ENCODE peak calls at places on chromosomes 1 and 21, in eight cellular contexts. F is hypothalamus; M is transverse colon; V is naive thymus-derived CD4-positive, alpha-beta T cell; E is stimulated activated CD8-positive, alpha-beta memory T cell treated with anti-CD3 and anti-CD28 coated beads, Interleukin-2, amount 100 ng/mL, for 48 hours; O is neural progenitor cell; T is central memory CD4-positive, alpha-beta T cell; K is MG63. Z is an unnamed sample.
A peak's percentile ranks its signal among the peaks of the same experiment; 100 is the strongest.

GRCh38 chr1:161092621-161093028 is 3.3 kb upstream of the NECTIN4 start:
- DNase-seq in F (no peak), M (no peak), V (no peak), E (no peak), O (no peak), T (no peak), K (peak; percentile 47), Z (no peak)

GRCh38 chr21:41169701-41170100 is 1.7 kb downstream of the BACE2 start:
- DNase-seq in F (no peak), M (no peak), V (no peak), E (no peak), O (no peak), T (no peak), K (no peak), Z (no peak)

GRCh38 chr1:162951553-162952315 is 90.8 kb upstream of the CCDC190 start:
- DNase-seq in F (no peak), M (no peak), V (no peak), E (no peak), O (no peak), T (no peak), K (no peak), Z (peak; percentile 5)

GRCh38 chr1:247358920-247359319 is 27.3 kb upstream of the ZNF496 start:
- DNase-seq in F (no peak), M (peak; percentile 15), V (no peak), E (no peak), O (no peak), T (no peak), K (no peak), Z (no peak)

GRCh38 chr1:214593158-214593557 is 9.8 kb upstream of the CENPF start:
- DNase-seq in F (no peak), M (no peak), V (no peak), E (no peak), O (no peak), T (no peak), K (no peak), Z (no peak)

GRCh38 chr1:7702365-7702764 is 68.7 kb upstream of the VAMP3 start:
- DNase-seq in F (peak; percentile 25), M (no peak), V (no peak), E (no peak), O (peak; percentile 80), T (no peak), K (no peak), Z (no peak)

GRCh38 chr1:118954286-118954890 is 33.8 kb downstream of the TBX15 start:
- DNase-seq in F (no peak), M (no peak), V (no peak), E (no peak), O (no peak), T (no peak), K (no peak), Z (no peak)

GRCh38 chr21:33355355-33355754 is 30.6 kb downstream of the IFNAR1 start:
- DNase-seq in F (no peak), M (no peak), V (no peak), E (no peak), O (no peak), T (no peak), K (no peak), Z (no peak)

GRCh38 chr1:88890790-88891317 is 513 bp downstream of the GTF2B start:
- DNase-seq in F (no peak), M (peak; percentile 28), V (no peak), E (no peak), O (peak; percentile 57), T (peak; percentile 32), K (no peak), Z (no peak)

GRCh38 chr1:53409233-53409632 is 50.0 kb upstream of the DMRTB1 start:
- DNase-seq in F (no peak), M (no peak), V (no peak), E (no peak), O (no peak), T (no peak), K (no peak), Z (no peak)

Z was measured in GM12892.